ENCODE peak calls at places on chromosomes 5 and 9, in seven cellular contexts. R is BJ, T is keratinocyte, G is WERI-Rb-1, V is GM06990, O is adrenal gland, L is cardiac fibroblast. M is an unnamed sample.

GRCh38 chr5:75656311-75657003 is 45.2 kb downstream of the ANKDD1B start:
- DNase-seq in R (no peak), T (no peak), G (no peak), V (no peak), O (peak), L (peak), M (no peak)

GRCh38 chr5:142320427-142320732 is 4.4 kb downstream of the SPRY4 start:
- DNase-seq in R (no peak), T (no peak), G (peak), V (no peak), O (no peak), L (no peak), M (no peak)

GRCh38 chr5:55146080-55146479 is 13.9 kb upstream of the GPX8 start:
- DNase-seq in R (no peak), T (no peak), G (no peak), V (no peak), O (no peak), L (no peak), M (no peak)

GRCh38 chr9:34380511-34381315 is 4.0 kb upstream of the MYORG start:
- DNase-seq in R (no peak), T (no peak), G (no peak), V (peak), O (peak), L (peak), M (no peak)

GRCh38 chr9:78319197-78320029 is 22.5 kb downstream of the PSAT1 start:
- DNase-seq in R (no peak), T (no peak), G (no peak), V (no peak), O (no peak), L (peak), M (no peak)

GRCh38 chr9:129463477-129463876 is 157.4 kb downstream of the C9orf50 start:
- DNase-seq in R (no peak), T (no peak), G (no peak), V (no peak), O (no peak), L (no peak), M (no peak)

GRCh38 chr9:5442400-5443011 is 4.8 kb upstream of the PLGRKT start:
- DNase-seq in R (no peak), T (no peak), G (peak), V (no peak), O (peak), L (peak), M (no peak)

GRCh38 chr9:6842584-6842947 is 84.8 kb downstream of the KDM4C start:
- DNase-seq in R (no peak), T (no peak), G (no peak), V (no peak), O (no peak), L (peak), M (no peak)

GRCh38 chr9:111020594-111020993 is 17.7 kb downstream of the LPAR1 start:
- DNase-seq in R (no peak), T (no peak), G (no peak), V (no peak), O (no peak), L (no peak), M (no peak)

GRCh38 chr9:13083366-13083765 is 196.1 kb downstream of the MPDZ start:
- DNase-seq in R (no peak), T (no peak), G (no peak), V (no peak), O (no peak), L (no peak), M (no peak)

GRCh38 chr9:114238919-114239879 is 83.7 kb upstream of the ORM1 start:
- DNase-seq in R (peak), T (no peak), G (peak), V (no peak), O (peak), L (peak), M (no peak)

GRCh38 chr5:160792281-160792680 is 59.7 kb downstream of the ATP10B start:
- DNase-seq in R (no peak), T (no peak), G (no peak), V (no peak), O (no peak), L (no peak), M (no peak)

DNA sequence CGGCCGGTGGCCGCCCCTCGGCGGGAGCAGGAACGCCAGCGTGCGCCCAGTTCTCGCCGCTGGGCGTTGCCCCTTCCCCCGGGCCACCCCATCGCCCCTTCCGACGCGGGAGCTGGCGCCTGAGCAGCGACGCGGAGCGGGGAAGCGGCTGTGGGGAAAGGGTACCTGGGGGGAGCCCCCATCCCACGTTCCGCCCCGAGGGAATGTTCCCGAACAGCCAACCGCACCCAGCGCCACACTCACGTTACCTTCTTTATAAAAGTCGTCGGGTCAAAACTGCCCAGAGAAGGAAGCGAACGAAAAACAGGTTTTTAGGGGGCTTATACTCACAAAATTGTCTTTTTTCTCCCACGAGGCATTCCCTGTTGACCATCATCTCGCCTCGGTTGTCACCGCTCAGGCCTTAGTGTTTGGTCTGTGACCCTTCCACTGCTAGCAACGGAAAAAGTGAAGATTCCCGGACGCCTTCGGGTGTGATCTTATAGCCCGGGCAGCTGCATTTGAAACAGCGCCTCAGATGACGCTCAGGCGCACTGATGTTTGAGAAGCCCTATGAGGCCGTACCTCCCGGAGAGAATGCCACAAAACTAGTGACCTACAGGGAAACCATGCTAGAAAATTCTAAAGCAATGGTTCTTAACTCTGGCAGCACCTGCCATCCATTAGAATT is 472 bp upstream of the GOLM1 start:
- DNase-seq in R (no peak), T (no peak), G (no peak), V (no peak), O (peak), L (peak), M (no peak)
- H3K4me3 ChIP-seq in R (peak), T (peak), G (peak), V (peak), O (peak), L (peak), M (peak)

DNA sequence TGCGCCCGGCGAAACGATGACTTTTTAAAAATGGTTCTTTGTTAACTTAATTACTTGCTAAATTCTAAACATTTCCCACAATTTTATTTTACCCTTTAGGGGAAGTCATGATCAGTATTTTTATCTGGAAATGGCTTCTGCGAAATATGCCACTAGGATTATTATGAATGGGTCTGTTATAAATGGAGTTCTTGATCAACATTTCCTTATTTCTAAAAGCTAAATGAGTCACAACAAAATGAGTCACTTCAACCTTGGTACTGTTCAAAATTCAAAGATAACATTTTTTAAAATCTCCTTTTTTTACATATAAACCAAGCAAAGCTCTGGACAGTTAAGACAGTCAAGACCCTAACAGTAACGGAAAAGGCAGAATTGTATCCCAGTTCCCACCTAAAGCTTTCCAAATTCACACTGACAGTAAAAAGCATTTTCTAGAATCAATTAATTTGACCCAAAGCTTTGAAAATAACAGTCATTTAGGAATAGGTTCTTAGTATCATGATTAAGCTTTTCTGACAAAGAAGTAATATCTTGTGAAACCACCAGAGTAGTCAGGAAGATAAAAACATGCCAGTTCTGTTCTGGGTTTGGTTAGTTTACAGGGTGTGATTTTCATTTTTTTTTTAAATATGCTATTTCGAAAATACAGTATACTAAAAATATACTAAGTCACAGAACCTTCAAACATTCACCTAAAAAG is 81.7 kb downstream of the LHFPL2 start:
- DNase-seq in R (no peak), T (no peak), G (no peak), V (peak), O (no peak), L (peak), M (no peak)
- TF ChIP-seq CTCF in R (no peak), T (no peak), G (no peak), V (no peak), O (no peak), L (no peak), M (no peak)

GRCh38 chr5:57494104-57495098 is 11.8 kb upstream of the ACTBL2 start:
- DNase-seq in R (peak), T (peak), G (no peak), V (no peak), O (peak), L (peak), M (peak)
- H3K4me3 ChIP-seq in R (no peak), T (peak), G (no peak), V (no peak), O (no peak), L (no peak), M (no peak)

GRCh38 chr5:107796797-107797196 is 126.1 kb upstream of the EFNA5 start:
- DNase-seq in R (no peak), T (no peak), G (no peak), V (no peak), O (no peak), L (no peak), M (no peak)
- TF ChIP-seq CTCF in R (peak), T (no peak), G (no peak), V (no peak), O (no peak), L (peak), M (peak)

DNA sequence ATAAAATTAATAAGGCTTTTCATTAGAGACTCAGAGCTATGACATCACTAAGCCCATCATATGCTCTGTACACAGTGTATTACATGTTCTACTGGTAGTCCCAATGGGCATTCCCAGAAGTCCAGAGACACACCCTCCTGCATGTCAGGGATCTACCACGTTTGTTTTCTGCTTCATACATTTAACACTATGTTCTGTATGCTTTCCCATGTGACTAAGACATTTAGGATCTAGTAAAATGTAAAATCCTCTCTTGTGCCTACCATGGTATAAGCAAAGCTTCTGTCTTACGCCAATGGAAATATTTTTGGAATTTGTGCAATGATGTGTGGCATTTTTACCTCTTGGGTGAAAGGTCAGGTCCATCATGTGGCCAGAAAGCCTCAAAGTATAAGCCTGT is 192.4 kb downstream of the ADAMTSL1 start:
- DNase-seq in R (no peak), T (no peak), G (no peak), V (no peak), O (no peak), L (peak), M (no peak)
- H3K4me3 ChIP-seq in R (no peak), T (no peak), G (no peak), V (no peak), O (no peak), L (no peak), M (no peak)

M was measured in kidney epithelial cell.